ENCODE peak calls at places on chromosomes 7 and 10, in seven cellular contexts. K, R, W, L, M, T and S are unnamed samples.

GRCh38 chr10:46272863-46273415 is 13.9 kb upstream of the ANTXRL start:
- DNase-seq in K (no peak), W (no peak), T (no peak), L (no peak), M (no peak), R (no peak), S (no peak)

GRCh38 chr10:94963901-94964300 is 25.4 kb downstream of the CYP2C9 start:
- DNase-seq in M (peak; percentile 25), W (peak; percentile 13), R (no peak), L (peak; percentile 28), K (no peak), T (peak; percentile 10), S (no peak)

GRCh38 chr7:36283711-36284130 is 105.9 kb upstream of the ANLN start:
- DNase-seq in K (no peak), W (no peak), L (no peak), R (peak; percentile 48), M (peak; percentile 55), T (no peak), S (no peak)

GRCh38 chr7:151132461-151133205 is 34.9 kb downstream of the GBX1 start:
- DNase-seq in T (no peak), W (no peak), L (no peak), K (peak; percentile 5), M (no peak), R (no peak), S (no peak)

GRCh38 chr7:23273141-23273599 is 26.0 kb upstream of the MALSU1 start:
- DNase-seq in K (peak; percentile 89), M (peak; percentile 93), R (peak; percentile 94), L (peak; percentile 94), T (peak; percentile 87), W (peak; percentile 96), S (peak; percentile 73)

GRCh38 chr7:132564849-132565248 is 11.4 kb downstream of the PLXNA4 start:
- DNase-seq in L (no peak), R (no peak), M (no peak), W (no peak), K (no peak), T (no peak), S (no peak)

GRCh38 chr10:71985542-71986250 is 21.5 kb downstream of the CHST3 start:
- DNase-seq in M (no peak), W (peak; percentile 69), K (no peak), R (no peak), T (no peak), L (peak; percentile 94), S (no peak)

GRCh38 chr7:89311886-89312285 is 516.3 kb upstream of the TEX47 start:
- DNase-seq in T (no peak), M (no peak), R (no peak), K (no peak), W (no peak), L (no peak), S (no peak)

GRCh38 chr7:54810401-54810800 is 51.4 kb upstream of the SEC61G start:
- DNase-seq in M (no peak), T (no peak), K (no peak), L (no peak), R (no peak), W (peak; percentile 29), S (no peak)

GRCh38 chr7:47327306-47327697 is 254.6 kb downstream of the TNS3 start:
- DNase-seq in K (no peak), L (peak; percentile 57), W (peak; percentile 36), M (no peak), R (no peak), T (no peak), S (no peak)

GRCh38 chr10:48462482-48463020 is 142.3 kb downstream of the ARHGAP22 start:
- DNase-seq in W (no peak), R (no peak), L (no peak), M (no peak), K (no peak), T (no peak), S (no peak)

GRCh38 chr7:102287465-102288146 is 938 bp downstream of the SH2B2 start:
- DNase-seq in W (no peak), T (peak; percentile 53), M (peak; percentile 73), L (peak; percentile 12), K (peak; percentile 22), R (peak; percentile 43), S (no peak)

GRCh38 chr10:513393-513792 is 176.1 kb downstream of the DIP2C start:
- DNase-seq in T (no peak), K (no peak), R (peak; percentile 52), L (no peak), M (peak; percentile 65), W (no peak), S (no peak)

GRCh38 chr7:93601363-93601762 is 26.8 kb upstream of the CALCR start:
- DNase-seq in M (no peak), R (no peak), L (no peak), T (no peak), W (no peak), K (no peak), S (no peak)

GRCh38 chr10:114353383-114353782 is 50.9 kb downstream of the AFAP1L2 start:
- DNase-seq in R (no peak), M (no peak), W (no peak), T (no peak), L (no peak), K (no peak), S (no peak)

GRCh38 chr10:102918817-102919236 is 733 bp downstream of the CNNM2 start:
- DNase-seq in M (peak; percentile 48), R (peak; percentile 30), W (no peak), L (no peak), T (no peak), K (peak; percentile 27), S (no peak)

GRCh38 chr7:141671705-141672496 is 30.1 kb downstream of the DENND11 start:
- DNase-seq in W (no peak), L (no peak), T (no peak), R (no peak), K (no peak), M (no peak), S (no peak)

GRCh38 chr7:131173148-131173890 is 154.4 kb upstream of the MKLN1 start:
- DNase-seq in W (peak; percentile 52), T (no peak), K (no peak), R (no peak), L (no peak), M (no peak), S (no peak)

GRCh38 chr7:47304727-47305719 is 276.9 kb downstream of the TNS3 start:
- DNase-seq in W (no peak), T (no peak), L (no peak), R (no peak), K (no peak), M (no peak), S (no peak)

GRCh38 chr10:102484021-102484420 is 18.5 kb downstream of the ACTR1A start:
- DNase-seq in M (no peak), L (no peak), T (no peak), W (no peak), R (no peak), K (no peak), S (no peak)

GRCh38 chr7:82019538-82019937 is 249.7 kb upstream of the HGF start:
- DNase-seq in L (no peak), T (no peak), R (no peak), K (no peak), M (no peak), W (no peak), S (no peak)

GRCh38 chr7:82020076-82020475 is 250.2 kb upstream of the HGF start:
- DNase-seq in M (no peak), L (no peak), W (no peak), R (no peak), K (no peak), T (no peak), S (no peak)

GRCh38 chr7:82018226-82018625 is 248.4 kb upstream of the HGF start:
- DNase-seq in W (peak; percentile 19), M (no peak), K (no peak), T (no peak), R (no peak), L (no peak), S (no peak)

GRCh38 chr7:82015751-82016150 is 245.9 kb upstream of the HGF start:
- DNase-seq in M (no peak), R (no peak), L (no peak), T (no peak), W (peak; percentile 17), K (no peak), S (no peak)

DNA sequence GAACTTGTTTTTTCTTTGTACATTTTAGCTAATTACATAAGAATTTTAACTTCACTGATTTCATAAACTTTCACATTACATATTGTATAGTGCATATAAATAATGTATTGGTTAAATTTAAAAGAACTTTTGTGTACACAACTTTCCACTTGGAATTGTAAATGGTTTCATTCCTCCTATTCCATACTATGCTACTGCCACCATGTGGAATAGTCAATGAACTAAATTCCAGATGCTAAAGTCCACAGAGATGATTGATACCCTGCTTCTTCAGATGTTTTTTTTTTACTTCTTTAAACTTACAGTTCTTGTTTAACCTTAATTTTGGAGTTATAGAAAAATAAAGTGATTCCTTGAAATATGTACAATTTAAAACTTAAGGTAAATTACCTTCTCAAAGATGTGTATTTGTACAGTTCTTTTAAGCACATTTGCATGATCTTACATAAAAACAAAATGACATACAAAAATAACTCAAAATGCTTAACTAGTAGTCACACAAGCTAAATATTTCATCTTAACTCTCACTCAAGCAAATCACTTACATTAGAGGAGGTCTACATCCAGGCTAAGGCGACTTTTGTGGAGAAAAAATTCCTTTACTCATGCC is 247.6 kb upstream of the HGF start:
- DNase-seq in W (peak; percentile 65), T (no peak), R (no peak), K (no peak), M (peak; percentile 19), L (peak; percentile 68), S (no peak)
- TF ChIP-seq CTCF in W (peak; percentile 75), T (peak; percentile 50), R (no peak), K (no peak), M (peak; percentile 82), L (peak; percentile 52), S (peak; percentile 64)

GRCh38 chr7:6165521-6166325 is 106.7 kb downstream of the CYTH3 start:
- DNase-seq in R (no peak), M (no peak), K (no peak), W (no peak), L (no peak), T (no peak), S (no peak)

GRCh38 chr7:6164010-6164409 is 108.4 kb downstream of the CYTH3 start:
- DNase-seq in K (no peak), L (no peak), R (no peak), T (no peak), W (no peak), M (no peak), S (no peak)

GRCh38 chr7:6163402-6163801 is 109.0 kb downstream of the CYTH3 start:
- DNase-seq in R (no peak), T (no peak), L (no peak), W (no peak), M (no peak), K (no peak), S (no peak)

GRCh38 chr7:6165075-6165474 is 107.3 kb downstream of the CYTH3 start:
- DNase-seq in K (no peak), M (no peak), L (no peak), W (no peak), R (no peak), T (no peak), S (no peak)

GRCh38 chr7:6164491-6164890 is 107.9 kb downstream of the CYTH3 start:
- DNase-seq in L (no peak), R (no peak), T (peak; percentile 52), W (no peak), M (no peak), K (no peak), S (no peak)
- TF ChIP-seq CTCF in L (no peak), R (no peak), T (peak; percentile 39), W (peak; percentile 7), M (peak; percentile 13), K (no peak), S (peak; percentile 46)

GRCh38 chr7:78587443-78588044 is 789.0 kb downstream of the PHTF2 start:
- DNase-seq in T (no peak), K (no peak), W (peak; percentile 51), L (peak; percentile 14), R (no peak), M (peak; percentile 7), S (no peak)
- TF ChIP-seq CTCF in T (no peak), K (no peak), W (peak; percentile 62), L (peak; percentile 15), R (no peak), M (peak; percentile 71), S (no peak)

GRCh38 chr10:86757110-86757790 is 831 bp downstream of the BMPR1A start:
- DNase-seq in L (peak; percentile 71), W (peak; percentile 65), R (peak; percentile 46), M (no peak), T (peak; percentile 45), K (no peak), S (peak; percentile 34)
- TF ChIP-seq CTCF in L (peak; percentile 40), W (peak; percentile 38), R (peak; percentile 62), M (no peak), T (no peak), K (no peak), S (peak; percentile 45)